ENCODE peak calls at places on chromosome 6, in ten cellular contexts. T is HepG2, H is mammary epithelial cell, Q is keratinocyte, S is astrocyte, Z is fibroblast of lung, B is GM23248, X is PC-3, G is DND-41, N is neural progenitor cell. D is an unnamed sample.

GRCh38 chr6:85744571-85744970 is 101.9 kb upstream of the SYNCRIP start:
- DNase-seq in H (no peak), N (no peak), Q (no peak), X (no peak), G (no peak), Z (no peak), S (no peak), T (peak; percentile 9), B (no peak), D (no peak)

GRCh38 chr6:89251170-89251569 is 34.0 kb upstream of the GABRR1 start:
- DNase-seq in B (no peak), H (peak; percentile 27), S (no peak), Z (no peak), X (peak; percentile 14), T (no peak), Q (no peak), N (no peak), G (no peak), D (no peak)

GRCh38 chr6:41970436-41970846 is 28.8 kb upstream of the CCND3 start:
- DNase-seq in T (no peak), X (no peak), N (no peak), B (peak; percentile 91), Z (peak; percentile 29), H (peak; percentile 40), Q (no peak), G (no peak), S (peak; percentile 5), D (peak; percentile 26)

GRCh38 chr6:154829970-154830369 is 96.8 kb downstream of the SCAF8 start:
- DNase-seq in Z (no peak), S (no peak), N (no peak), Q (no peak), T (no peak), X (no peak), G (no peak), B (no peak), H (no peak), D (no peak)

GRCh38 chr6:157561929-157562810 is 181.2 kb downstream of the ZDHHC14 start:
- DNase-seq in T (no peak), X (no peak), Q (no peak), Z (no peak), B (no peak), H (no peak), N (no peak), G (no peak), S (no peak), D (no peak)

GRCh38 chr6:136607932-136608772 is 57.9 kb upstream of the MAP7 start:
- DNase-seq in T (peak; percentile 59), B (peak; percentile 59), S (peak; percentile 30), Q (peak; percentile 17), Z (peak; percentile 49), N (peak; percentile 71), G (peak; percentile 64), X (peak; percentile 76), H (peak; percentile 76), D (peak; percentile 62)

GRCh38 chr6:44789790-44790189 is 402.3 kb downstream of the CDC5L start:
- DNase-seq in B (no peak), T (no peak), H (no peak), N (no peak), G (no peak), Q (no peak), X (no peak), S (no peak), Z (no peak), D (no peak)

GRCh38 chr6:33850869-33851541 is 47.2 kb upstream of the MLN start:
- DNase-seq in B (no peak), S (no peak), Z (no peak), T (no peak), N (no peak), X (no peak), H (no peak), Q (no peak), G (no peak), D (no peak)

GRCh38 chr6:34289137-34289536 is 40.3 kb upstream of the SMIM29 start:
- DNase-seq in X (no peak), H (no peak), T (no peak), B (no peak), Z (no peak), G (no peak), S (no peak), Q (no peak), N (no peak), D (no peak)

GRCh38 chr6:38813026-38813425 is 97.9 kb downstream of the DNAH8 start:
- DNase-seq in X (peak; percentile 36), H (no peak), N (no peak), T (no peak), Q (no peak), Z (no peak), B (no peak), G (no peak), S (no peak), D (no peak)

GRCh38 chr6:100121854-100122609 is 128.0 kb upstream of the MCHR2 start:
- DNase-seq in N (no peak), B (peak; percentile 32), G (peak; percentile 15), T (no peak), Q (no peak), X (no peak), S (no peak), Z (no peak), H (no peak), D (no peak)

GRCh38 chr6:132400641-132401119 is 595 bp downstream of the MOXD1 start:
- DNase-seq in N (peak; percentile 37), G (no peak), H (no peak), S (no peak), Z (no peak), Q (no peak), T (no peak), X (no peak), B (peak; percentile 64), D (no peak)
- H3K27me3 ChIP-seq in N (peaks cover 80% of the 10 kb centered on the region), G (no peaks in the 10 kb centered on the region), H (peaks cover 2% of the 10 kb centered on the region), S (no peaks in the 10 kb centered on the region), Z (no peaks in the 10 kb centered on the region), Q (peaks cover 16% of the 10 kb centered on the region), T (peaks cover 14% of the 10 kb centered on the region), X (no peaks in the 10 kb centered on the region), B (no peaks in the 10 kb centered on the region), D (peaks cover 26% of the 10 kb centered on the region)

GRCh38 chr6:138576303-138576702 is 77.0 kb upstream of the NHSL1 start:
- DNase-seq in T (no peak), G (no peak), N (peak; percentile 49), Q (no peak), H (no peak), S (no peak), B (no peak), Z (no peak), X (no peak), D (no peak)
- H2AFZ ChIP-seq in T (no peak overlapping the region), G (no peak overlapping the region), N (no peak overlapping the region), Q (no peak overlapping the region), H (no peak overlapping the region), S (no peak overlapping the region), B (no peak overlapping the region), Z (no peak overlapping the region), X (no peak overlapping the region), D (no peak overlapping the region)

GRCh38 chr6:30341728-30342127 is 3.2 kb upstream of the RPP21 start:
- DNase-seq in X (no peak), T (no peak), Q (no peak), B (no peak), H (no peak), N (no peak), S (no peak), G (no peak), Z (no peak), D (no peak)

GRCh38 chr6:30341249-30341648 is 3.7 kb upstream of the RPP21 start:
- DNase-seq in T (no peak), N (no peak), G (no peak), Q (no peak), B (no peak), S (no peak), X (no peak), Z (no peak), H (no peak), D (no peak)

GRCh38 chr6:30345852-30346251 is 896 bp downstream of the RPP21 start:
- DNase-seq in N (no peak), H (no peak), S (no peak), Q (no peak), Z (no peak), B (no peak), T (no peak), X (no peak), G (no peak), D (no peak)

GRCh38 chr6:30344868-30345671 is at the start of gene RPP21:
- DNase-seq in Q (no peak), T (peak; percentile 75), S (peak; percentile 63), H (peak; percentile 81), B (peak; percentile 94), G (peak; percentile 89), N (peak; percentile 89), Z (peak; percentile 78), X (peak; percentile 79), D (peak; percentile 75)

GRCh38 chr6:30344191-30344867 is 627 bp upstream of the RPP21 start:
- DNase-seq in B (peak; percentile 29), N (no peak), T (no peak), H (no peak), Z (no peak), X (no peak), S (no peak), Q (no peak), G (no peak), D (no peak)
- H3K4me3 ChIP-seq in B (peak overlapping the region; percentile 87), N (peak overlapping the region; percentile 99), T (peak overlapping the region; percentile 96), H (no peak overlapping the region), Z (no peak overlapping the region), X (peak overlapping the region; percentile 88), S (peak overlapping the region; percentile 73), Q (peak overlapping the region; percentile 79), G (peak overlapping the region; percentile 94), D (no peak overlapping the region)

GRCh38 chr6:15417811-15418210 is 171.9 kb downstream of the JARID2 start:
- DNase-seq in N (no peak), H (peak; percentile 98), T (no peak), Z (peak; percentile 88), G (no peak), X (peak; percentile 96), Q (peak; percentile 79), B (peak; percentile 44), S (peak; percentile 84), D (no peak)
- H3K27me3 ChIP-seq in N (no peaks in the 10 kb centered on the region), H (no peaks in the 10 kb centered on the region), T (no peaks in the 10 kb centered on the region), Z (no peaks in the 10 kb centered on the region), G (no peaks in the 10 kb centered on the region), X (no peaks in the 10 kb centered on the region), Q (no peaks in the 10 kb centered on the region), B (no peaks in the 10 kb centered on the region), S (no peaks in the 10 kb centered on the region), D (no peaks in the 10 kb centered on the region)

GRCh38 chr6:30073489-30074240 is 1.9 kb downstream of the RNF39 start:
- DNase-seq in Q (no peak), X (peak; percentile 16), T (no peak), Z (no peak), B (no peak), G (no peak), S (no peak), N (no peak), H (no peak), D (no peak)
- H2AFZ ChIP-seq in Q (no peak overlapping the region), X (no peak overlapping the region), T (no peak overlapping the region), Z (no peak overlapping the region), B (no peak overlapping the region), G (no peak overlapping the region), S (no peak overlapping the region), N (no peak overlapping the region), H (no peak overlapping the region), D (no peak overlapping the region)

GRCh38 chr6:148760568-148761531 is 14.0 kb downstream of the UST start:
- DNase-seq in H (peak; percentile 53), X (no peak), Q (no peak), N (peak; percentile 63), S (peak; percentile 92), G (peak; percentile 94), Z (peak; percentile 92), T (no peak), B (peak; percentile 92), D (no peak)
- H3K4me3 ChIP-seq in H (peak overlapping the region; percentile 8), X (no peak overlapping the region), Q (peak overlapping the region; percentile 57), N (no peak overlapping the region), S (peak overlapping the region; percentile 48), G (peak overlapping the region; percentile 59), Z (peak overlapping the region; percentile 47), T (no peak overlapping the region), B (peak overlapping the region; percentile 69), D (no peak overlapping the region)